ENCODE peak calls at places on chromosomes 4 and X, in six cellular contexts. V is NCI-H2029; Z is activated CD4-positive, alpha-beta T cell treated with anti-CD3 and anti-CD28 coated beads, Interleukin-2, amount 50 U/mL, for 1 hour; F is cardiac fibroblast; O is stimulated activated CD4-positive, alpha-beta T cell treated with anti-CD3 and anti-CD28 coated beads, Interleukin-15, amount 100 ng/mL, for 24 hours; W is T-helper 9 cell. I is an unnamed sample.

GRCh38 chrX:40107291-40108083 is 9.7 kb upstream of the BCOR start:
- DNase-seq in W (no peak), Z (no peak), F (peak; percentile 37), O (peak; percentile 52), V (peak; percentile 71), I (no peak)

GRCh38 chr4:7263166-7263565 is 70.8 kb downstream of the SORCS2 start:
- DNase-seq in O (no peak), W (no peak), V (no peak), F (no peak), Z (no peak), I (no peak)

GRCh38 chrX:48648299-48648698 is 35.3 kb upstream of the WAS start:
- DNase-seq in O (peak; percentile 6), F (peak; percentile 64), V (no peak), Z (peak; percentile 15), W (peak; percentile 4), I (peak; percentile 20)

GRCh38 chr4:186298034-186298647 is 32.2 kb downstream of the F11 start:
- DNase-seq in O (no peak), W (no peak), Z (no peak), V (no peak), F (no peak), I (no peak)

GRCh38 chrX:97797076-97797475 is 913.4 kb downstream of the RPA4 start:
- DNase-seq in Z (no peak), O (no peak), W (no peak), V (no peak), F (no peak), I (no peak)

GRCh38 chrX:34528081-34528480 is 129.0 kb downstream of the TMEM47 start:
- DNase-seq in O (no peak), W (no peak), F (peak; percentile 6), Z (no peak), V (no peak), I (no peak)

GRCh38 chr4:7854697-7855370 is 84.8 kb downstream of the AFAP1 start:
- DNase-seq in W (peak; percentile 54), Z (peak; percentile 64), V (no peak), F (peak; percentile 52), O (peak; percentile 67), I (no peak)

GRCh38 chr4:114905017-114905416 is 208.4 kb downstream of the NDST4 start:
- DNase-seq in Z (no peak), O (no peak), V (no peak), F (no peak), W (no peak), I (no peak)

GRCh38 chr4:80005863-80006262 is 67.2 kb downstream of the ANTXR2 start:
- DNase-seq in Z (no peak), V (no peak), F (peak; percentile 28), O (no peak), W (no peak), I (no peak)